ENCODE peak calls at places on chromosome 1, in eight cellular contexts. O is NCI-H69, Q is HuH-7.5, E is NCI-H1092, J is HTR-8/SVneo, M is GM23338, L is EL, D is heart left ventricle. A is an unnamed sample.

GRCh38 chr1:228848406-228848805 is 113.1 kb downstream of the RHOU start:
- DNase-seq in O (no peak), Q (no peak), E (no peak), J (no peak), M (no peak), L (no peak), D (no peak), A (peak)

GRCh38 chr1:228940931-228941330 is 205.7 kb downstream of the RHOU start:
- DNase-seq in O (no peak), Q (no peak), E (no peak), J (no peak), M (no peak), L (no peak), D (no peak), A (no peak)

GRCh38 chr1:192884241-192884640 is 75.4 kb downstream of the RGS2 start:
- DNase-seq in O (no peak), Q (no peak), E (no peak), J (no peak), M (no peak), L (no peak), D (no peak), A (no peak)

GRCh38 chr1:87712261-87712674 is 383.6 kb downstream of the LMO4 start:
- DNase-seq in O (no peak), Q (no peak), E (no peak), J (no peak), M (no peak), L (no peak), D (no peak), A (no peak)

GRCh38 chr1:64516803-64517568 is 47.1 kb downstream of the CACHD1 start:
- DNase-seq in O (peak), Q (no peak), E (no peak), J (no peak), M (peak), L (peak), D (no peak), A (no peak)

GRCh38 chr1:118918940-118919259 is 69.2 kb downstream of the TBX15 start:
- DNase-seq in O (no peak), Q (no peak), E (no peak), J (no peak), M (no peak), L (no peak), D (no peak), A (no peak)

GRCh38 chr1:194159941-194160340 is 973.5 kb upstream of the B3GALT2 start:
- DNase-seq in O (peak), Q (no peak), E (no peak), J (peak), M (peak), L (peak), D (no peak), A (no peak)

GRCh38 chr1:81800741-81801031 is at the start of gene ADGRL2:
- DNase-seq in O (peak), Q (no peak), E (no peak), J (no peak), M (peak), L (no peak), D (peak), A (peak)

GRCh38 chr1:99580451-99580850 is 65.5 kb upstream of the PALMD start:
- DNase-seq in O (peak), Q (no peak), E (no peak), J (peak), M (no peak), L (no peak), D (peak), A (no peak)

GRCh38 chr1:119435061-119435460 is 20.1 kb downstream of the HSD3B2 start:
- DNase-seq in O (no peak), Q (no peak), E (no peak), J (no peak), M (no peak), L (no peak), D (no peak), A (no peak)

GRCh38 chr1:105544475-105544874 is 1512.0 kb upstream of the PRMT6 start:
- DNase-seq in O (no peak), Q (no peak), E (no peak), J (no peak), M (no peak), L (peak), D (no peak), A (no peak)

GRCh38 chr1:2546515-2547209 is 9.5 kb upstream of the TNFRSF14 start:
- DNase-seq in O (peak), Q (peak), E (no peak), J (peak), M (peak), L (peak), D (peak), A (peak)

GRCh38 chr1:103267893-103268292 is 159.6 kb upstream of the COL11A1 start:
- DNase-seq in O (no peak), Q (no peak), E (no peak), J (no peak), M (peak), L (no peak), D (no peak), A (peak)

GRCh38 chr1:108556501-108556900 is 3.4 kb upstream of the EEIG2 start:
- DNase-seq in O (no peak), Q (no peak), E (no peak), J (no peak), M (no peak), L (no peak), D (no peak), A (no peak)

GRCh38 chr1:156750932-156751723 is at the start of gene HDGF:
- DNase-seq in O (peak), Q (peak), E (peak), J (no peak), M (peak), L (peak), D (peak), A (peak)

GRCh38 chr1:31112223-31112622 is 46.7 kb upstream of the PUM1 start:
- DNase-seq in O (no peak), Q (no peak), E (no peak), J (no peak), M (no peak), L (no peak), D (no peak), A (no peak)

GRCh38 chr1:244067893-244068292 is 16.8 kb downstream of the ZBTB18 start:
- DNase-seq in O (no peak), Q (no peak), E (no peak), J (no peak), M (no peak), L (peak), D (no peak), A (no peak)

GRCh38 chr1:56958526-56958925 is 7.3 kb downstream of the C8B start:
- DNase-seq in O (no peak), Q (no peak), E (no peak), J (no peak), M (no peak), L (peak), D (no peak), A (no peak)

GRCh38 chr1:33237579-33237978 is 18.7 kb upstream of the ZNF362 start:
- DNase-seq in O (no peak), Q (no peak), E (no peak), J (no peak), M (peak), L (peak), D (no peak), A (no peak)

GRCh38 chr1:180530501-180530900 is 28.1 kb upstream of the ACBD6 start:
- DNase-seq in O (peak), Q (no peak), E (no peak), J (peak), M (peak), L (peak), D (no peak), A (no peak)

GRCh38 chr1:68051475-68051874 is 1.0 kb upstream of the DIRAS3 start:
- DNase-seq in O (no peak), Q (no peak), E (peak), J (peak), M (peak), L (peak), D (peak), A (peak)

GRCh38 chr1:97308131-97308530 is 586.5 kb downstream of the PTBP2 start:
- DNase-seq in O (no peak), Q (no peak), E (no peak), J (no peak), M (no peak), L (peak), D (no peak), A (no peak)

GRCh38 chr1:214566158-214567104 is 15.0 kb upstream of the PTPN14 start:
- DNase-seq in O (no peak), Q (no peak), E (no peak), J (peak), M (no peak), L (peak), D (no peak), A (no peak)

GRCh38 chr1:109792056-109792831 is 28.5 kb upstream of the EPS8L3 start:
- DNase-seq in O (peak), Q (peak), E (peak), J (peak), M (peak), L (peak), D (peak), A (peak)

GRCh38 chr1:28926629-28927441 is 12.5 kb downstream of the EPB41 start:
- DNase-seq in O (peak), Q (no peak), E (no peak), J (no peak), M (peak), L (no peak), D (no peak), A (no peak)

GRCh38 chr1:39573736-39574624 is 2.6 kb downstream of the PABPC4 start:
- DNase-seq in O (no peak), Q (no peak), E (no peak), J (no peak), M (no peak), L (peak), D (peak), A (no peak)

GRCh38 chr1:82598816-82599215 is 798.1 kb downstream of the ADGRL2 start:
- DNase-seq in O (no peak), Q (no peak), E (no peak), J (no peak), M (no peak), L (no peak), D (no peak), A (no peak)

GRCh38 chr1:4612991-4613390 is 41.4 kb upstream of the AJAP1 start:
- DNase-seq in O (no peak), Q (no peak), E (no peak), J (no peak), M (no peak), L (no peak), D (no peak), A (no peak)

GRCh38 chr1:150134537-150134936 is 15.2 kb upstream of the PLEKHO1 start:
- DNase-seq in O (no peak), Q (no peak), E (no peak), J (no peak), M (no peak), L (no peak), D (no peak), A (no peak)

GRCh38 chr1:110235181-110235838 is 25.2 kb downstream of the KCNC4 start:
- DNase-seq in O (peak), Q (no peak), E (peak), J (no peak), M (no peak), L (no peak), D (no peak), A (no peak)

GRCh38 chr1:226806988-226807387 is 63.4 kb upstream of the PSEN2 start:
- DNase-seq in O (no peak), Q (no peak), E (no peak), J (no peak), M (no peak), L (no peak), D (no peak), A (no peak)

GRCh38 chr1:161421456-161421855 is 53.8 kb upstream of the CFAP126 start:
- DNase-seq in O (peak), Q (no peak), E (no peak), J (no peak), M (no peak), L (no peak), D (no peak), A (no peak)

GRCh38 chr1:102096162-102096561 is 99.4 kb upstream of the OLFM3 start:
- DNase-seq in O (no peak), Q (no peak), E (no peak), J (no peak), M (no peak), L (no peak), D (no peak), A (no peak)

GRCh38 chr1:57060451-57060850 is 94.6 kb upstream of the C8B start:
- DNase-seq in O (no peak), Q (no peak), E (no peak), J (no peak), M (no peak), L (no peak), D (no peak), A (no peak)